ENCODE peak calls at places on chromosomes 5 and 9, in seven cellular contexts. L is lower leg skin, R is upper lobe of right lung, G is heart right ventricle, V is HEK293T, W is endodermal cell, Z is GF-D8. S is an unnamed sample.

GRCh38 chr9:90300901-90301688 is 341.5 kb downstream of the DIRAS2 start:
- DNase-seq in L (peak; percentile 17), R (no peak), G (no peak), V (no peak), W (no peak), Z (no peak), S (peak; percentile 41)

GRCh38 chr5:158553946-158554336 is 545.8 kb downstream of the EBF1 start:
- DNase-seq in L (peak; percentile 34), R (no peak), G (no peak), V (no peak), W (no peak), Z (no peak), S (no peak)

GRCh38 chr9:81305561-81306182 is 383.7 kb downstream of the TLE1 start:
- DNase-seq in L (no peak), R (no peak), G (no peak), V (no peak), W (no peak), Z (no peak), S (no peak)

GRCh38 chr9:29701536-29701935 is 2128.3 kb upstream of the C9orf72 start:
- DNase-seq in L (no peak), R (no peak), G (no peak), V (no peak), W (no peak), Z (no peak), S (no peak)

GRCh38 chr9:38619556-38620447 is 594 bp downstream of the ANKRD18A start:
- DNase-seq in L (no peak), R (peak; percentile 69), G (no peak), V (peak; percentile 21), W (peak; percentile 76), Z (no peak), S (peak; percentile 29)

GRCh38 chr5:39513236-39513635 is 88.5 kb upstream of the DAB2 start:
- DNase-seq in L (no peak), R (no peak), G (no peak), V (no peak), W (no peak), Z (no peak), S (peak; percentile 66)

GRCh38 chr5:92548351-92548750 is 1032.7 kb downstream of the NR2F1-AS1 start:
- DNase-seq in L (no peak), R (no peak), G (no peak), V (no peak), W (no peak), Z (no peak), S (no peak)

GRCh38 chr5:111892949-111893348 is 136.0 kb upstream of the NREP start:
- DNase-seq in L (no peak), R (no peak), G (no peak), V (no peak), W (no peak), Z (no peak), S (no peak)

GRCh38 chr9:27157736-27158135 is 48.7 kb downstream of the TEK start:
- DNase-seq in L (no peak), R (no peak), G (no peak), V (no peak), W (peak; percentile 59), Z (no peak), S (no peak)

GRCh38 chr9:113516840-113517577 is 53.5 kb downstream of the RGS3 start:
- DNase-seq in L (no peak), R (no peak), G (no peak), V (no peak), W (no peak), Z (no peak), S (no peak)

GRCh38 chr9:34514816-34515215 is 8.0 kb downstream of the ENHO start:
- DNase-seq in L (no peak), R (no peak), G (no peak), V (no peak), W (no peak), Z (no peak), S (no peak)

GRCh38 chr9:114056527-114056926 is 21.6 kb downstream of the AMBP start:
- DNase-seq in L (no peak), R (peak; percentile 26), G (no peak), V (no peak), W (peak; percentile 38), Z (no peak), S (no peak)

GRCh38 chr5:82593481-82593880 is 315.3 kb upstream of the RPS23 start:
- DNase-seq in L (no peak), R (no peak), G (no peak), V (no peak), W (no peak), Z (no peak), S (no peak)

GRCh38 chr9:33619666-33620404 is 95.8 kb downstream of the ANKRD18B start:
- DNase-seq in L (no peak), R (no peak), G (no peak), V (no peak), W (peak; percentile 10), Z (peak; percentile 53), S (peak; percentile 28)

GRCh38 chr9:6383551-6384225 is 29.3 kb upstream of the UHRF2 start:
- DNase-seq in L (no peak), R (no peak), G (no peak), V (no peak), W (no peak), Z (no peak), S (no peak)

GRCh38 chr5:73948720-73949119 is 322.7 kb downstream of the ARHGEF28 start:
- DNase-seq in L (no peak), R (no peak), G (no peak), V (no peak), W (no peak), Z (no peak), S (no peak)

GRCh38 chr5:135162661-135163265 is 128.7 kb upstream of the PITX1 start:
- DNase-seq in L (no peak), R (no peak), G (no peak), V (no peak), W (peak; percentile 65), Z (no peak), S (no peak)

GRCh38 chr9:128409998-128410397 is 10.7 kb upstream of the CERCAM start:
- DNase-seq in L (no peak), R (no peak), G (no peak), V (peak; percentile 30), W (peak; percentile 79), Z (no peak), S (peak; percentile 41)

GRCh38 chr9:135797507-135798302 is 95.7 kb downstream of the KCNT1 start:
- DNase-seq in L (no peak), R (no peak), G (peak; percentile 68), V (peak; percentile 81), W (peak; percentile 92), Z (no peak), S (peak; percentile 50)

GRCh38 chr9:100472725-100473261 is at the start of gene TMEFF1:
- DNase-seq in L (no peak), R (peak; percentile 68), G (peak; percentile 36), V (peak; percentile 80), W (peak; percentile 94), Z (no peak), S (no peak)

S was measured in HT-29.